ENCODE peak calls at places on chromosomes 12 and 14, in six cellular contexts. C is H1, Z is endothelial cell of umbilical vein, E is Karpas-422, J is GM23248, P is colonic mucosa. H is an unnamed sample.

GRCh38 chr12:132327351-132328171 is 1.8 kb downstream of the GALNT9 start:
- DNase-seq in C (no peak), Z (peak; percentile 45), E (no peak), J (peak; percentile 98), P (peak; percentile 40), H (peak; percentile 74)

GRCh38 chr12:43805149-43805856 is 814 bp downstream of the TWF1 start:
- DNase-seq in C (no peak), Z (no peak), E (peak; percentile 66), J (no peak), P (peak; percentile 22), H (no peak)

GRCh38 chr12:57852620-57853509 is 6.3 kb upstream of the CTDSP2 start:
- DNase-seq in C (peak; percentile 80), Z (no peak), E (no peak), J (no peak), P (no peak), H (no peak)

GRCh38 chr12:12734054-12734453 is 16.9 kb downstream of the CDKN1B start:
- DNase-seq in C (no peak), Z (no peak), E (no peak), J (no peak), P (no peak), H (peak; percentile 59)

GRCh38 chr12:122082621-122083356 is 4.2 kb downstream of the MLXIP start:
- DNase-seq in C (no peak), Z (peak; percentile 26), E (no peak), J (no peak), P (no peak), H (no peak)

GRCh38 chr14:76551116-76551515 is 175.2 kb downstream of the ESRRB start:
- DNase-seq in C (no peak), Z (no peak), E (no peak), J (no peak), P (no peak), H (no peak)

GRCh38 chr14:22370084-22370847 is 218.8 kb downstream of the DAD1 start:
- DNase-seq in C (no peak), Z (no peak), E (no peak), J (peak; percentile 83), P (no peak), H (no peak)

GRCh38 chr14:21825147-21825743 is 151.6 kb upstream of the OR4E1 start:
- DNase-seq in C (no peak), Z (peak; percentile 37), E (peak; percentile 91), J (peak; percentile 8), P (no peak), H (no peak)

GRCh38 chr12:32305163-32305562 is 94.2 kb upstream of the FGD4 start:
- DNase-seq in C (no peak), Z (peak; percentile 48), E (no peak), J (peak; percentile 42), P (no peak), H (peak; percentile 58)

GRCh38 chr12:52362118-52362726 is 5.1 kb downstream of the KRT85 start:
- DNase-seq in C (no peak), Z (no peak), E (peak; percentile 65), J (no peak), P (no peak), H (no peak)

GRCh38 chr14:68232643-68233055 is 413.1 kb downstream of the RAD51B start:
- DNase-seq in C (no peak), Z (peak; percentile 99), E (no peak), J (peak; percentile 99), P (peak; percentile 70), H (peak; percentile 99)

DNA sequence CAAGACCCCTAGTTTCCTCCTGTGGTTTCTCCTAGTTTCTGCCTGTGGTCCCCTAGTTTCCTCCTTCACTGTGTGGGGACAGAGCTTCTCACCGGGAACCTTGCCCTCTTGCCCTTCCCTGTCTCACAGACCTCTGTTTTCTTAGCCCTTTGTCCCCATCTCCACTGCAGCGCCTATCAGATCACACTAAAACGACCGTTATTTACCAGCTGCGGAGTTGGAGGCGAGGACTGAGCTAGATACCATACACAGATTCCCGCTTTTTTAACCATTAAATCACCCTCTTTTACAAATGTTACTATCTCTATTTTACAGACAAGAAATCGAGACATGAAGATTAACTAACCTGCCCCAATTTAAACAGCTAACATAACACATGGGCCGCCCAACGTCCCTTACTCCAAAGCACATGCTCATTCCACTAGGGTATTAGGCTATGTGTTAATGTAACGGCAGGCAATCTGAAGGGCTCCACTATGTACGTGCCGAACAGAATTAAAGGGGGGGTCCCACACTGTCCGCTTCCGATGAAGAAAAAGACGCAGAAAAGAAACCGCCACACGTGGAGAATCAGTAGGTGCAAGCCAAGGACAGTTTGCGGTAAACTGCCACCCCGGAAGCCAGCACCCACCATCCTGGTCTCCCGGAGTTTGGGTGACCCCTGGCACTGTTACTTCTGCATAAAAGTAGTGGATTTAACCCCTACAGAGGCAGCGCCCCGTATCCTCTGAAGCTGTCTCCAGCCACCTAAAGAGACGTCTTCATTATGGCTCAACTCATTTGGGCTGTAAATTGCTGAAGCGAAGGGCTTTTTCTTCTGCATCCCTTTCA is 1.9 kb upstream of the FKBP4 start:
- DNase-seq in C (no peak), Z (no peak), E (no peak), J (no peak), P (no peak), H (no peak)
- H3K9ac ChIP-seq in C (no peak overlapping the region), Z (no peak overlapping the region), E (no peak overlapping the region), J (no peak overlapping the region), P (no peak overlapping the region), H (no peak overlapping the region)

GRCh38 chr12:103832048-103832798 is 8.8 kb downstream of the NT5DC3 start:
- DNase-seq in C (no peak), Z (no peak), E (peak; percentile 67), J (no peak), P (no peak), H (no peak)

GRCh38 chr12:103829092-103829491 is 11.9 kb downstream of the NT5DC3 start:
- DNase-seq in C (no peak), Z (no peak), E (no peak), J (peak; percentile 21), P (no peak), H (peak; percentile 84)

GRCh38 chr12:103830730-103831320 is 10.2 kb downstream of the NT5DC3 start:
- DNase-seq in C (no peak), Z (no peak), E (no peak), J (no peak), P (no peak), H (no peak)

GRCh38 chr12:103827800-103828440 is 13.1 kb downstream of the NT5DC3 start:
- DNase-seq in C (no peak), Z (no peak), E (no peak), J (no peak), P (no peak), H (no peak)

DNA sequence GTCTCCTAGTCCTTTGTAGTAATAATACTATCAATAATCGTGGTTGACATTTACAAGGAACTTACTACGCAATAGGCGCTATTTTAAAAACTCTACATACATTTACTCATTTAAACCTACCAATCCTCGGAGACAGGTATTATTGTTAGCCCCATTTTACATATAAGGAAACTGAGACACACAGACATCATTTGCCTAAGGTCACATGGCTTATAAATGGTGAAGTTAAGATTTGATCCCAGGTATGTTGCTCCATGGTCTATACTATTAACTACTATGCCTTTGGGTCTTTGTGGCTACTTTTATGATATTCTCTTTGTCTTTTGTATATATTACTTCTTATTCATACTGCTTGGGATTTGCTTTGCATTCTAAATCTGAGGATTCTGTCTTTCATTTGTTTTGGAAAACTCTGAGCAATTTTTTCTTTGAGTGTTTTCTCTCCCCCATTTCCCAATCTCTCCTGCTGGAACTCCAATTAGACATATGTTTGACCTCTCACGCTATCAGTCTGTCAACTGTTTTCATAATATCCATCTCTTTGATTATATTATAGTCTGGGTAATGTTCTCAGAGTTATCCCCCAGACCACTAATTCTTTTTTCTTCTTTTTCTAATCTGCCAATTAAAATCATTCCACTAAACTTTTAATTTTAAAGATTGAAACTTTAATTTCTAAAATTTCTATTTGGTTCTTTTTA is 10.9 kb downstream of the NT5DC3 start:
- DNase-seq in C (no peak), Z (no peak), E (no peak), J (no peak), P (no peak), H (no peak)
- H3K4me1 ChIP-seq in C (no peaks in the 10 kb centered on the region), Z (no peaks in the 10 kb centered on the region), E (peaks cover 18% of the 10 kb centered on the region), J (peaks cover 21% of the 10 kb centered on the region), P (no peaks in the 10 kb centered on the region), H (peaks cover 28% of the 10 kb centered on the region)

GRCh38 chr12:45220366-45220931 is 4.6 kb downstream of the ANO6 start:
- DNase-seq in C (no peak), Z (no peak), E (no peak), J (no peak), P (no peak), H (peak; percentile 19)

GRCh38 chr12:45220961-45221360 is 5.1 kb downstream of the ANO6 start:
- DNase-seq in C (no peak), Z (no peak), E (no peak), J (no peak), P (no peak), H (no peak)

GRCh38 chr12:45227668-45228067 is 11.8 kb downstream of the ANO6 start:
- DNase-seq in C (no peak), Z (no peak), E (no peak), J (no peak), P (no peak), H (no peak)

GRCh38 chr12:45224311-45224710 is 8.4 kb downstream of the ANO6 start:
- DNase-seq in C (no peak), Z (no peak), E (no peak), J (no peak), P (no peak), H (no peak)

DNA sequence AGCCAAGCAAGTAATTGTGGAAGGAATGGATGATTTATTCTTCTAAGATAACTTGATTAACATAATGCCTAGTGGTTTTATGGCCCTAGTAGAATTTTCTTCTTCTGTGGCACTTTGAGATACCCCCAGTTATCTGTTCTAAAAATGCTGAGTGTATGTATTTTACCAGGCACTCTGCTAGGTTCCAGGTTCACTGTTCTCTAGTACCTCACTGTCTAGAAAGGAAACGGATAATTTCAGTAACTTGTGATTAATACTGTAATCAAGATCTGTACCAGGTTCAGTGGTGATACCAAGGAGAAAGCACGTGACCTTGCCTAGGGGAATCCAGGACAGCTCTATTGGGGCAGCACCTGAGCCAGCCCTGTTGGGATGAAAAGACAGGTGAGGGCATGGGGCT is 8.0 kb downstream of the ANO6 start:
- DNase-seq in C (no peak), Z (no peak), E (no peak), J (no peak), P (no peak), H (no peak)
- H3K9ac ChIP-seq in C (no peak overlapping the region), Z (no peak overlapping the region), E (no peak overlapping the region), J (no peak overlapping the region), P (no peak overlapping the region), H (no peak overlapping the region)

DNA sequence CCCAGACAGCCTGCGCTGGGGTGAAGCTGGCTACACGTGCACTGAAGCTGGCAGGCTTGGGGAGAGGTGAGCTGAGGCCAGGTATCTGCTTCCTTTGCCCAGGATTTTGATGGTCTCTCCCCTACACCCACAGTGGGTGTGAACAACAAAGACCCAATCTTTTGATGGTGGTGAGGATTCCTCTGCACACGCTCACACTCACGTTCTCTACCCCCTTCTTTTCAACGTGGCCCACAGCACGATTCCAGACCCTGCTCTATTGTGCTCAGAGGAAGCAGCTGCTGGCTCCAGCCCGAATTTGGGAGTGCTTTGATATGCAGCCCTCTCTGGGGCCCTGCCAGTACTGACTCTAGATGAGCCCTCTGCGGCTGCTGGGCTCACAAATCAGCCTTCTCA is 4.9 kb downstream of the CD9 start:
- DNase-seq in C (no peak), Z (peak; percentile 69), E (no peak), J (no peak), P (peak; percentile 44), H (peak; percentile 39)
- H3K4me1 ChIP-seq in C (peaks cover 36% of the 10 kb centered on the region), Z (peaks cover 48% of the 10 kb centered on the region), E (no peaks in the 10 kb centered on the region), J (peaks cover 18% of the 10 kb centered on the region), P (peaks cover 42% of the 10 kb centered on the region), H (peaks cover 21% of the 10 kb centered on the region)

GRCh38 chr12:127588224-127588623 is 678.7 kb upstream of the TMEM132C start:
- DNase-seq in C (no peak), Z (no peak), E (no peak), J (peak; percentile 95), P (peak; percentile 19), H (peak; percentile 86)
- H3K9ac ChIP-seq in C (no peak overlapping the region), Z (no peak overlapping the region), E (no peak overlapping the region), J (peak overlapping the region; percentile 10), P (no peak overlapping the region), H (no peak overlapping the region)

GRCh38 chr14:100402631-100403030 is 79.5 kb downstream of the SLC25A47 start:
- DNase-seq in C (no peak), Z (peak; percentile 22), E (no peak), J (peak; percentile 29), P (no peak), H (no peak)
- H3K4me1 ChIP-seq in C (peaks cover 7% of the 10 kb centered on the region), Z (peaks cover 4% of the 10 kb centered on the region), E (no peaks in the 10 kb centered on the region), J (no peaks in the 10 kb centered on the region), P (peaks cover 11% of the 10 kb centered on the region), H (peaks cover 8% of the 10 kb centered on the region)

H was measured in adipocyte.